ENCODE peak calls at places on chromosomes 7 and 10, in six cellular contexts. One of them, this sample, is unnamed.

GRCh38 chr7:27211084-27211446 is 11.2 kb upstream of the HOXA13 start:
- DNase-seq in AG04449: no peak
- DNase-seq in fibroblast of mammary gland: no peak
- DNase-seq in transverse colon: no peak
- DNase-seq in heart right ventricle: no peak
- DNase-seq in left ventricle myocardium inferior: no peak
- DNase-seq in this sample: no peak

GRCh38 chr7:105268056-105268455 is 120.7 kb downstream of the SRPK2 start:
- DNase-seq in AG04449: peak
- DNase-seq in fibroblast of mammary gland: peak
- DNase-seq in transverse colon: no peak
- DNase-seq in heart right ventricle: no peak
- DNase-seq in left ventricle myocardium inferior: no peak
- DNase-seq in this sample: peak

GRCh38 chr10:17075510-17075909 is 54.1 kb downstream of the CUBN start:
- DNase-seq in AG04449: peak
- DNase-seq in fibroblast of mammary gland: peak
- DNase-seq in transverse colon: no peak
- DNase-seq in heart right ventricle: no peak
- DNase-seq in left ventricle myocardium inferior: no peak
- DNase-seq in this sample: peak

GRCh38 chr7:100799037-100799896 is 28.1 kb downstream of the EPHB4 start:
- DNase-seq in AG04449: no peak
- DNase-seq in fibroblast of mammary gland: peak
- DNase-seq in transverse colon: peak
- DNase-seq in heart right ventricle: peak
- DNase-seq in left ventricle myocardium inferior: peak
- DNase-seq in this sample: peak

GRCh38 chr10:101287183-101287830 is 58.0 kb upstream of the LBX1 start:
- DNase-seq in AG04449: no peak
- DNase-seq in fibroblast of mammary gland: no peak
- DNase-seq in transverse colon: no peak
- DNase-seq in heart right ventricle: no peak
- DNase-seq in left ventricle myocardium inferior: no peak
- DNase-seq in this sample: no peak

GRCh38 chr7:14009453-14010418 is 20.3 kb upstream of the ETV1 start:
- DNase-seq in AG04449: no peak
- DNase-seq in fibroblast of mammary gland: no peak
- DNase-seq in transverse colon: no peak
- DNase-seq in heart right ventricle: no peak
- DNase-seq in left ventricle myocardium inferior: no peak
- DNase-seq in this sample: no peak

GRCh38 chr7:152579070-152579469 is 96.9 kb downstream of the XRCC2 start:
- DNase-seq in AG04449: no peak
- DNase-seq in fibroblast of mammary gland: peak
- DNase-seq in transverse colon: no peak
- DNase-seq in heart right ventricle: no peak
- DNase-seq in left ventricle myocardium inferior: no peak
- DNase-seq in this sample: peak

GRCh38 chr10:67818323-67818722 is 19.7 kb downstream of the DNAJC12 start:
- DNase-seq in AG04449: no peak
- DNase-seq in fibroblast of mammary gland: peak
- DNase-seq in transverse colon: no peak
- DNase-seq in heart right ventricle: no peak
- DNase-seq in left ventricle myocardium inferior: no peak
- DNase-seq in this sample: no peak

GRCh38 chr10:14120812-14121211 is 209.9 kb downstream of the FRMD4A start:
- DNase-seq in AG04449: no peak
- DNase-seq in fibroblast of mammary gland: no peak
- DNase-seq in transverse colon: no peak
- DNase-seq in heart right ventricle: no peak
- DNase-seq in left ventricle myocardium inferior: no peak
- DNase-seq in this sample: no peak

GRCh38 chr7:105675873-105676484 is 94.7 kb upstream of the EFCAB10 start:
- DNase-seq in AG04449: no peak
- DNase-seq in fibroblast of mammary gland: no peak
- DNase-seq in transverse colon: peak
- DNase-seq in heart right ventricle: peak
- DNase-seq in left ventricle myocardium inferior: peak
- DNase-seq in this sample: no peak

GRCh38 chr10:18313146-18313542 is 172.9 kb downstream of the CACNB2 start:
- DNase-seq in AG04449: no peak
- DNase-seq in fibroblast of mammary gland: no peak
- DNase-seq in transverse colon: no peak
- DNase-seq in heart right ventricle: no peak
- DNase-seq in left ventricle myocardium inferior: no peak
- DNase-seq in this sample: no peak

GRCh38 chr10:33735463-33735862 is 401.0 kb upstream of the NRP1 start:
- DNase-seq in AG04449: no peak
- DNase-seq in fibroblast of mammary gland: peak
- DNase-seq in transverse colon: no peak
- DNase-seq in heart right ventricle: no peak
- DNase-seq in left ventricle myocardium inferior: no peak
- DNase-seq in this sample: no peak

GRCh38 chr7:27071622-27072390 is 24.0 kb downstream of the HOXA1 start:
- DNase-seq in AG04449: no peak
- DNase-seq in fibroblast of mammary gland: no peak
- DNase-seq in transverse colon: no peak
- DNase-seq in heart right ventricle: no peak
- DNase-seq in left ventricle myocardium inferior: no peak
- DNase-seq in this sample: no peak

GRCh38 chr7:30463400-30464145 is 15.0 kb downstream of the NOD1 start:
- DNase-seq in AG04449: no peak
- DNase-seq in fibroblast of mammary gland: no peak
- DNase-seq in transverse colon: no peak
- DNase-seq in heart right ventricle: no peak
- DNase-seq in left ventricle myocardium inferior: no peak
- DNase-seq in this sample: no peak

GRCh38 chr10:293636-294035 is 158.4 kb downstream of the ZMYND11 start:
- DNase-seq in AG04449: no peak
- DNase-seq in fibroblast of mammary gland: no peak
- DNase-seq in transverse colon: no peak
- DNase-seq in heart right ventricle: no peak
- DNase-seq in left ventricle myocardium inferior: no peak
- DNase-seq in this sample: no peak

GRCh38 chr7:25770235-25770634 is 381.8 kb upstream of the NFE2L3 start:
- DNase-seq in AG04449: no peak
- DNase-seq in fibroblast of mammary gland: no peak
- DNase-seq in transverse colon: no peak
- DNase-seq in heart right ventricle: no peak
- DNase-seq in left ventricle myocardium inferior: no peak
- DNase-seq in this sample: no peak

GRCh38 chr10:117965984-117966383 is 80.8 kb downstream of the RAB11FIP2 start:
- DNase-seq in AG04449: no peak
- DNase-seq in fibroblast of mammary gland: no peak
- DNase-seq in transverse colon: no peak
- DNase-seq in heart right ventricle: no peak
- DNase-seq in left ventricle myocardium inferior: no peak
- DNase-seq in this sample: no peak

DNA sequence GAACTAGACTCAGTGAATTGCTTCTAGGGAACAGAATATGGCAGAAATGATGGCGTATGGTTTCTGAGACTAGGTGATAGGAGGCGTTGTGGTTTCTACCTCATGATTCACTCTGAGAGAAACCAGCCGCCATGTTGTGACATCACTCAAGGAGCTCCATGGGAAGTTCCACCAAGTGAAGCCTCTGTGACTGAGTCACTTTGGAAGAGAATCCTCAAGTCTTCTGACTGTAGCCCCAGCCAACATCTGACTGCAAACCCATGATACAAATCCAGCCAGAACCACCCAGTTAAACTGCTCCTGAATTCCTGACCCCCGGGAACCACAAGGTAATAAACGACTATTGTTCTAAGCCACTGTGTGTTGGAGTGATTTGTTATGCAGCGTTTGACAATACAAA is 91.0 kb upstream of the CARD11 start:
- DNase-seq in AG04449: no peak
- DNase-seq in fibroblast of mammary gland: peak
- DNase-seq in transverse colon: no peak
- DNase-seq in heart right ventricle: no peak
- DNase-seq in left ventricle myocardium inferior: no peak
- DNase-seq in this sample: no peak
- TF ChIP-seq CTCF in AG04449: no peak
- TF ChIP-seq CTCF in fibroblast of mammary gland: no peak
- TF ChIP-seq CTCF in transverse colon: no peak
- TF ChIP-seq CTCF in heart right ventricle: no peak
- TF ChIP-seq CTCF in left ventricle myocardium inferior: no peak
- TF ChIP-seq CTCF in this sample: no peak

GRCh38 chr7:66409493-66409892 is 204.4 kb downstream of the TPST1 start:
- DNase-seq in AG04449: no peak
- DNase-seq in fibroblast of mammary gland: no peak
- DNase-seq in transverse colon: no peak
- DNase-seq in heart right ventricle: no peak
- DNase-seq in left ventricle myocardium inferior: no peak
- DNase-seq in this sample: no peak

GRCh38 chr7:66415659-66416265 is 210.6 kb downstream of the TPST1 start:
- DNase-seq in AG04449: no peak
- DNase-seq in fibroblast of mammary gland: peak
- DNase-seq in transverse colon: no peak
- DNase-seq in heart right ventricle: no peak
- DNase-seq in left ventricle myocardium inferior: no peak
- DNase-seq in this sample: peak

GRCh38 chr7:66419210-66419609 is 209.5 kb upstream of the KCTD7 start:
- DNase-seq in AG04449: no peak
- DNase-seq in fibroblast of mammary gland: no peak
- DNase-seq in transverse colon: no peak
- DNase-seq in heart right ventricle: no peak
- DNase-seq in left ventricle myocardium inferior: no peak
- DNase-seq in this sample: no peak

GRCh38 chr7:66418537-66418936 is 210.1 kb upstream of the KCTD7 start:
- DNase-seq in AG04449: no peak
- DNase-seq in fibroblast of mammary gland: no peak
- DNase-seq in transverse colon: no peak
- DNase-seq in heart right ventricle: no peak
- DNase-seq in left ventricle myocardium inferior: no peak
- DNase-seq in this sample: no peak

DNA sequence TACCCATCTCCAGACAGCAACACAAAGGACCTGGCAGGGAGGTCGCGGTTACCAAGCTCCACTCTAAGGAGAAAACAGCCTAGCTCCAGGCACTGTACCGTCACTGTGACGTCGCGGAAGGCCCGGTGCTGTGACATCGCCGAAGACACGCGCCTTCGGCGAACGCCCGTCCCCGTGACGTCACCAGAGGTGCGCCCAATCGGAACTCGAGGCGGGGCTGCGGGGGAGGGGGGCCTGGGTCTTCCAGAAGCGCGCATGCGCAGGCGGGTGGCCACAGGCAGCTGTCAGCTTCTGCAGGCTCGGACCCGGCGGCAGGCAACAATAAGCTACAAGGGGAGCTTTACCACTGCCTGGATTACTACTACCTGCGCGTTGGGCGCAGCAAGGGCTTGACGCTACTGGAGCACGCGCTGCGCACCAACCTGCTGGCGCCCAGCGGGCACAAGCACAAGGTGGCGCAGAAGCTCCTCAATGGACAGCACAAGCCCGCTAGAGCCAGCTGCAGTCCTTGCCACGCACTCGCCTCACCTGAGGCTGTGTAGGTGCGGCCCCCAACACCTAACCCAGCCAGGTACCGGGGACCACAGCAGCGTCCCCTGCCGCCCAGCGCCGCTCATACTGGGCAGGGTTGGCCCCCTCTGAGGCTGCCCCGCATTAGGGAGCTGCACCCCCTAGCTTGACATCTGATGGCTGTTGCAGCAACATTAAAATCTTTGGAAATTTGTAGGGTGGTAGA is 208.4 kb downstream of the TPST1 start:
- DNase-seq in AG04449: no peak
- DNase-seq in fibroblast of mammary gland: peak
- DNase-seq in transverse colon: peak
- DNase-seq in heart right ventricle: peak
- DNase-seq in left ventricle myocardium inferior: peak
- DNase-seq in this sample: peak
- TF ChIP-seq CTCF in AG04449: peak
- TF ChIP-seq CTCF in fibroblast of mammary gland: peak
- TF ChIP-seq CTCF in transverse colon: peak
- TF ChIP-seq CTCF in heart right ventricle: peak
- TF ChIP-seq CTCF in left ventricle myocardium inferior: peak
- TF ChIP-seq CTCF in this sample: peak

DNA sequence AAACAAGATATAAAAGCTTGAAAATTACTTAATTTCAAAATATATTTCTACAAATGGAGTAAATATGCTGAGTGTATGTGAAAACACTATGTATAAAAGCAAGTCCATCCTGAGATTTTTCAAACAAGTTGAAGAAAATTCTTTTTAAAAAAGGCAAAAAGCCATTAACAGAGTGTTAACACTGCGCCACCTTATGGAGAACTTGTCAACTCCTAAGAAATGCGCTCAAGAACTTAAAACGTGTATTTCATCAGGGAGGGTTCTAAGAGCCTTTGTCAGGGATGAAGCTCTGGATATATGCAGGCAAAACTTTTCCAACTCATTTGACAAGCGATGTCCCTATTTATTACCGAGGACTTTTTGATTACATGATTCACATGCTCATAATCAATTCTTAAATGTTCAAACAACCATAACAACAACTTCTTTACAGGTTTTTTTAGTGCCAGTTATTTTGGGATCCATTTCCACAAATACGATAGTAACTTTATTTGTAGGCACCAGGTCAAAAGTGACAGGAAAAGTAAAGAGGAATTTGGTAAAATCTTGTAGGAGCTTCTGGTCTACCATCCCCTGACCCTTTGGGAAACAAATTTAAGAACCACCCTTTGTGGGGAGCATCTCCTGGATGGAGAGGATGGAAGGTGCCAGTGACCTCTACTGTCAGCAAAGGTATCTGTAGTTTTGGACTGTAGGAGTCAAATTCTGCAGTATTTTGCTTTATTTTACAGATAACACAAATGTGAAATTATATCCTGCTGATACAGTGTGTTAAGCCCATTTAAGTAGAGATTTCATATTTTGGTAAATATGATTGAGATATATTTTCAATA is 23.2 kb downstream of the CALCR start:
- DNase-seq in AG04449: peak
- DNase-seq in fibroblast of mammary gland: peak
- DNase-seq in transverse colon: no peak
- DNase-seq in heart right ventricle: no peak
- DNase-seq in left ventricle myocardium inferior: no peak
- DNase-seq in this sample: peak
- TF ChIP-seq CTCF in AG04449: peak
- TF ChIP-seq CTCF in fibroblast of mammary gland: peak
- TF ChIP-seq CTCF in transverse colon: peak
- TF ChIP-seq CTCF in heart right ventricle: peak
- TF ChIP-seq CTCF in left ventricle myocardium inferior: peak
- TF ChIP-seq CTCF in this sample: peak

DNA sequence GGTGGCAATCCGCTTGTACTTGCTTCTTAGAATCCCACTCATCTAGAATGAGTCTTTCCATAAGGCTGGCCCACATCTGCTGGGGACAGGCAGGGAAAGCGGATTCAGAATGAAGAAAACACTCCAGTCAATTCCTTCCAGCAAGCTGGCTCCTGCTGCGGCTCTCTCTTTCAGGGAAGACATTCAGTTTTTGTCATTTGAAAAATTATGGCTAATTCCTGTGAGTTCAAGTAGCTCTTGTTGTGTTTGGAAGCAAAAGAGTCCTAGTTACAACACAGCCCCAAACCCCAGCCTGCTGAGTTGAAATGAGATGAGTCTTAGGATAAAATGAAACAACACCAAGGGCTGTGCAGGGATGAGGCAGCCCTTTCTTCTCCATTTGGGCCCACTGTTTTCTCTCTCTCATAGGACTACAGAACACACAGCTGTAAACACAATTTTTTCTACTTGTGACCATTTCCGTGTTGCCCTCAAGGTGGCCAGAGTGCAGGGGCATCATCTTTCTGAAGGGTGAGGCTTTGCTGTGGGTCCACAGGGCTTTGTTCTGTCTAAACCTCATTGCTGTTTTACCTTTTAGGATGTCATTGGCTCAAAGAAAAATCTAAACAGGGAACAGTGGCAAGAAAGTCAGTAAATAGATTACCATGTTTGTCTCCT is 90.8 kb upstream of the EEPD1 start:
- DNase-seq in AG04449: no peak
- DNase-seq in fibroblast of mammary gland: peak
- DNase-seq in transverse colon: no peak
- DNase-seq in heart right ventricle: no peak
- DNase-seq in left ventricle myocardium inferior: no peak
- DNase-seq in this sample: no peak
- TF ChIP-seq CTCF in AG04449: no peak
- TF ChIP-seq CTCF in fibroblast of mammary gland: peak
- TF ChIP-seq CTCF in transverse colon: no peak
- TF ChIP-seq CTCF in heart right ventricle: no peak
- TF ChIP-seq CTCF in left ventricle myocardium inferior: no peak
- TF ChIP-seq CTCF in this sample: no peak

This sample was measured in foreskin fibroblast.